ENCODE peak calls at places on chromosomes 16 and 17, in five cellular contexts. F is GM12878; V is CD4-positive, alpha-beta T cell; I is adrenal gland; T is T47D. Y is an unnamed sample.
A peak's percentile ranks its signal among the peaks of the same experiment; 100 is the strongest.

GRCh38 chr17:68961204-68961893 is 6.2 kb upstream of the ABCA8 start:
- DNase-seq in V (no peak), F (no peak), T (no peak), I (no peak), Y (no peak)

GRCh38 chr17:6098050-6098449 is 27.9 kb downstream of the WSCD1 start:
- DNase-seq in T (no peak), F (no peak), I (no peak), V (no peak), Y (no peak)

GRCh38 chr17:20280832-20281231 is 186.5 kb downstream of the LGALS9B start:
- DNase-seq in V (no peak), I (no peak), F (no peak), T (no peak), Y (no peak)

GRCh38 chr16:55482056-55482455 is 3.1 kb downstream of the MMP2 start:
- DNase-seq in V (no peak), T (no peak), I (peak; percentile 39), F (no peak), Y (no peak)

GRCh38 chr16:54027126-54027922 is 259.3 kb downstream of the IRX3 start:
- DNase-seq in T (no peak), V (no peak), I (peak; percentile 28), F (no peak), Y (no peak)

GRCh38 chr16:705748-706188 is at the start of gene FBXL16:
- DNase-seq in V (no peak), T (peak; percentile 94), F (no peak), I (no peak), Y (no peak)

GRCh38 chr16:87618216-87618615 is 15.9 kb downstream of the JPH3 start:
- DNase-seq in I (no peak), F (no peak), T (no peak), V (no peak), Y (no peak)

GRCh38 chr17:78256705-78257559 is 25.5 kb downstream of the TMEM235 start:
- DNase-seq in V (no peak), T (no peak), I (no peak), F (no peak), Y (no peak)

GRCh38 chr17:57868007-57868774 is 18.3 kb upstream of the MRPS23 start:
- DNase-seq in F (peak; percentile 47), V (no peak), T (no peak), I (peak; percentile 90), Y (no peak)

GRCh38 chr16:10923650-10924214 is 18.5 kb downstream of the DEXI start:
- DNase-seq in V (no peak), T (no peak), F (no peak), I (peak; percentile 91), Y (no peak)

GRCh38 chr16:59067207-59067606 is 333.1 kb upstream of the GOT2 start:
- DNase-seq in V (no peak), I (peak; percentile 17), T (no peak), F (no peak), Y (no peak)

GRCh38 chr16:79716645-79717323 is 116.2 kb upstream of the MAF start:
- DNase-seq in T (no peak), I (no peak), V (no peak), F (no peak), Y (no peak)

GRCh38 chr16:72501739-72502653 is 330.0 kb upstream of the PMFBP1 start:
- DNase-seq in T (peak; percentile 54), I (peak; percentile 53), F (peak; percentile 42), V (no peak), Y (peak; percentile 52)

GRCh38 chr17:81387235-81388060 is 7.8 kb upstream of the BAHCC1 start:
- DNase-seq in F (no peak), V (no peak), I (peak; percentile 76), T (peak; percentile 82), Y (no peak)

GRCh38 chr17:64709481-64709880 is 47.4 kb upstream of the SMURF2 start:
- DNase-seq in V (no peak), I (no peak), T (no peak), F (no peak), Y (no peak)

GRCh38 chr17:59786536-59787319 is 79.3 kb downstream of the VMP1 start:
- DNase-seq in F (peak; percentile 100), I (peak; percentile 83), T (peak; percentile 59), V (peak; percentile 67), Y (peak; percentile 93)

GRCh38 chr17:12024332-12024731 is 3.7 kb downstream of the MAP2K4 start:
- DNase-seq in F (no peak), T (peak; percentile 4), V (no peak), I (no peak), Y (no peak)

GRCh38 chr16:84703671-84704070 is 3.9 kb downstream of the USP10 start:
- DNase-seq in I (no peak), V (no peak), T (no peak), F (no peak), Y (no peak)

GRCh38 chr16:89020068-89020924 is 43.3 kb upstream of the CBFA2T3 start:
- DNase-seq in F (peak; percentile 59), T (no peak), V (no peak), I (no peak), Y (no peak)

GRCh38 chr17:32127156-32127897 is 15.0 kb upstream of the RHOT1 start:
- DNase-seq in V (peak; percentile 75), F (peak; percentile 69), T (peak; percentile 60), I (peak; percentile 88), Y (peak; percentile 59)

Y was measured in stimulated activated effector memory CD8-positive, alpha-beta T cell treated with anti-CD3 and anti-CD28 coated beads, Interleukin-12 subunit alpha, Interleukin-12 subunit beta, amount 100 ng/mL, for 72 hours.